ENCODE peak calls at places on chromosomes 1 and 21, in four cellular contexts. X, W, T and L are unnamed samples.

GRCh38 chr1:68128157-68128556 is 77.7 kb upstream of the DIRAS3 start:
- DNase-seq in T (no peak), X (no peak), W (no peak), L (no peak)

GRCh38 chr1:169538998-169539871 is 47.0 kb downstream of the F5 start:
- DNase-seq in X (no peak), T (no peak), W (no peak), L (no peak)

GRCh38 chr1:243944429-243945160 is 94.6 kb upstream of the AKT3 start:
- DNase-seq in X (no peak), W (no peak), T (no peak), L (peak; percentile 45)

GRCh38 chr1:59414406-59415133 is 117.7 kb downstream of the FGGY start:
- DNase-seq in W (no peak), T (no peak), X (no peak), L (no peak)

GRCh38 chr1:111270781-111271463 is 19.7 kb upstream of the CHIA start:
- DNase-seq in W (peak; percentile 12), T (no peak), X (no peak), L (no peak)

GRCh38 chr1:226325178-226325577 is 16.2 kb upstream of the LIN9 start:
- DNase-seq in W (no peak), T (no peak), X (no peak), L (no peak)

GRCh38 chr1:248816042-248816851 is 9.5 kb downstream of the SH3BP5L start:
- DNase-seq in X (no peak), T (no peak), W (no peak), L (no peak)

GRCh38 chr1:150302338-150302737 is 8.7 kb downstream of the MRPS21 start:
- DNase-seq in W (no peak), X (no peak), T (no peak), L (no peak)

GRCh38 chr1:221672160-221672762 is 69.6 kb downstream of the DUSP10 start:
- DNase-seq in T (no peak), W (no peak), X (no peak), L (no peak)

GRCh38 chr1:227740401-227740960 is 5.2 kb downstream of the SNAP47 start:
- DNase-seq in W (no peak), T (no peak), X (no peak), L (no peak)

GRCh38 chr1:226806988-226807387 is 63.4 kb upstream of the PSEN2 start:
- DNase-seq in W (no peak), X (no peak), T (no peak), L (no peak)

GRCh38 chr1:216823731-216824130 is 100.5 kb upstream of the ESRRG start:
- DNase-seq in X (no peak), T (no peak), W (no peak), L (no peak)

GRCh38 chr1:32464191-32464715 is 619 bp upstream of the ZBTB8B start:
- DNase-seq in T (no peak), X (no peak), W (no peak), L (peak; percentile 7)

GRCh38 chr1:241330619-241331327 is 26.2 kb downstream of the RGS7 start:
- DNase-seq in W (no peak), X (no peak), T (no peak), L (no peak)

GRCh38 chr1:19028546-19029129 is 72.2 kb upstream of the IFFO2 start:
- DNase-seq in T (no peak), X (no peak), W (no peak), L (no peak)

GRCh38 chr1:35448344-35448801 is 108.8 kb downstream of the KIAA0319L start:
- DNase-seq in W (no peak), X (no peak), T (peak; percentile 14), L (peak; percentile 25)

GRCh38 chr1:1609822-1610485 is 5.3 kb upstream of the MIB2 start:
- DNase-seq in W (no peak), T (no peak), X (no peak), L (no peak)

GRCh38 chr1:45266151-45266801 is 59.9 kb upstream of the ZSWIM5 start:
- DNase-seq in T (peak; percentile 76), W (no peak), X (no peak), L (no peak)

GRCh38 chr1:205045146-205045545 is 2.1 kb downstream of the CNTN2 start:
- DNase-seq in X (no peak), W (no peak), T (no peak), L (no peak)

GRCh38 chr1:174815036-174815435 is 184.7 kb upstream of the CACYBP start:
- DNase-seq in X (no peak), W (no peak), T (peak; percentile 9), L (no peak)

GRCh38 chr1:68344208-68344607 is 105.5 kb downstream of the RPE65 start:
- DNase-seq in W (no peak), T (no peak), X (no peak), L (no peak)

GRCh38 chr1:9590945-9591668 is 2.4 kb downstream of the TMEM201 start:
- DNase-seq in X (no peak), T (no peak), W (no peak), L (no peak)

GRCh38 chr1:36304970-36305914 is 926 bp upstream of the SH3D21 start:
- DNase-seq in W (no peak), T (no peak), X (no peak), L (no peak)

GRCh38 chr1:231153726-231154125 is 8.1 kb upstream of the TRIM67 start:
- DNase-seq in T (no peak), W (no peak), X (no peak), L (no peak)

GRCh38 chr1:37647281-37647680 is 12.6 kb upstream of the RSPO1 start:
- DNase-seq in X (no peak), W (no peak), T (no peak), L (no peak)

GRCh38 chr1:84382127-84382526 is 16.2 kb upstream of the DNASE2B start:
- DNase-seq in T (no peak), W (no peak), X (no peak), L (no peak)

GRCh38 chr1:77655431-77655974 is 27.0 kb downstream of the ZZZ3 start:
- DNase-seq in W (no peak), T (no peak), X (no peak), L (no peak)

GRCh38 chr21:16468191-16468590 is 738.4 kb downstream of the USP25 start:
- DNase-seq in W (no peak), T (no peak), X (no peak), L (no peak)

GRCh38 chr1:59452559-59452958 is 155.7 kb downstream of the FGGY start:
- DNase-seq in T (no peak), W (no peak), X (no peak), L (no peak)